ENCODE peak calls at places on chromosome 9, in five cellular contexts. T is neural progenitor cell, J is lung, R is stomach, D is cardiac fibroblast. X is an unnamed sample.

GRCh38 chr9:90466481-90466880 is 176.1 kb downstream of the DIRAS2 start:
- DNase-seq in T (no peak), J (no peak), R (no peak), D (no peak), X (no peak)

GRCh38 chr9:133640160-133640559 is 4.0 kb downstream of the DBH start:
- DNase-seq in T (no peak), J (no peak), R (no peak), D (no peak), X (no peak)

GRCh38 chr9:113274474-113275146 is 762 bp downstream of the CDC26 start:
- DNase-seq in T (peak), J (no peak), R (no peak), D (peak), X (peak)

GRCh38 chr9:100602302-100602930 is 24.5 kb downstream of the CAVIN4 start:
- DNase-seq in T (peak), J (no peak), R (no peak), D (peak), X (peak)

GRCh38 chr9:96875460-96876142 is 21.3 kb upstream of the ZNF782 start:
- DNase-seq in T (peak), J (peak), R (peak), D (peak), X (peak)

GRCh38 chr9:21919377-21920362 is 74.5 kb downstream of the CDKN2A start:
- DNase-seq in T (no peak), J (no peak), R (no peak), D (peak), X (peak)

GRCh38 chr9:37035472-37036236 is 1.6 kb upstream of the PAX5 start:
- DNase-seq in T (peak), J (no peak), R (no peak), D (peak), X (peak)

GRCh38 chr9:101453776-101454570 is 18.4 kb upstream of the ALDOB start:
- DNase-seq in T (no peak), J (no peak), R (no peak), D (peak), X (peak)

GRCh38 chr9:7533376-7534090 is 266.0 kb downstream of the DMAC1 start:
- DNase-seq in T (no peak), J (no peak), R (no peak), D (no peak), X (no peak)

GRCh38 chr9:111828193-111828592 is 33.5 kb upstream of the SHOC1 start:
- DNase-seq in T (no peak), J (no peak), R (no peak), D (peak), X (no peak)

GRCh38 chr9:133587466-133587865 is 21.7 kb downstream of the FAM163B start:
- DNase-seq in T (no peak), J (no peak), R (no peak), D (no peak), X (no peak)

GRCh38 chr9:91995000-91995399 is 45.0 kb upstream of the ROR2 start:
- DNase-seq in T (no peak), J (no peak), R (no peak), D (no peak), X (no peak)

GRCh38 chr9:89953824-89954223 is 349.0 kb downstream of the GADD45G start:
- DNase-seq in T (no peak), J (no peak), R (no peak), D (no peak), X (no peak)

GRCh38 chr9:116416421-116416820 is 262.8 kb downstream of the PAPPA start:
- DNase-seq in T (no peak), J (no peak), R (no peak), D (no peak), X (no peak)

GRCh38 chr9:77532607-77533006 is 115.5 kb downstream of the GNA14 start:
- DNase-seq in T (no peak), J (no peak), R (no peak), D (no peak), X (no peak)

GRCh38 chr9:129619787-129620668 is 873 bp downstream of the C9orf50 start:
- DNase-seq in T (peak), J (no peak), R (no peak), D (no peak), X (no peak)

GRCh38 chr9:8338249-8338721 is 538.7 kb upstream of the DMAC1 start:
- DNase-seq in T (no peak), J (no peak), R (no peak), D (peak), X (peak)

GRCh38 chr9:123568691-123569342 is 212.8 kb downstream of the CRB2 start:
- DNase-seq in T (no peak), J (no peak), R (peak), D (peak), X (peak)

GRCh38 chr9:30932226-30932625 is 1452.2 kb upstream of the ACO1 start:
- DNase-seq in T (no peak), J (no peak), R (no peak), D (peak), X (peak)

GRCh38 chr9:121285835-121286687 is 18.1 kb downstream of the GSN start:
- DNase-seq in T (peak), J (no peak), R (peak), D (peak), X (peak)

GRCh38 chr9:70066874-70067273 is 23.2 kb downstream of the MAMDC2 start:
- DNase-seq in T (no peak), J (no peak), R (no peak), D (no peak), X (no peak)

GRCh38 chr9:130233587-130233945 is 32.0 kb upstream of the HMCN2 start:
- DNase-seq in T (no peak), J (no peak), R (no peak), D (no peak), X (no peak)

GRCh38 chr9:31839273-31839672 is 545.2 kb upstream of the ACO1 start:
- DNase-seq in T (peak), J (no peak), R (no peak), D (no peak), X (peak)

GRCh38 chr9:4152876-4153275 is 147.0 kb downstream of the GLIS3 start:
- DNase-seq in T (no peak), J (no peak), R (no peak), D (no peak), X (no peak)

GRCh38 chr9:124855944-124856773 is 2.9 kb downstream of the WDR38 start:
- DNase-seq in T (peak), J (no peak), R (no peak), D (no peak), X (no peak)

GRCh38 chr9:114738581-114739316 is 56.8 kb upstream of the TEX48 start:
- DNase-seq in T (peak), J (peak), R (peak), D (peak), X (peak)

GRCh38 chr9:91951944-91952520 is 2.0 kb upstream of the ROR2 start:
- DNase-seq in T (no peak), J (no peak), R (no peak), D (peak), X (no peak)

GRCh38 chr9:127311239-127311741 is 46.7 kb downstream of the GARNL3 start:
- DNase-seq in T (peak), J (peak), R (peak), D (peak), X (peak)

GRCh38 chr9:85243921-85244320 is 497.8 kb downstream of the AGTPBP1 start:
- DNase-seq in T (no peak), J (no peak), R (no peak), D (no peak), X (no peak)

GRCh38 chr9:6758418-6759113 is 793 bp downstream of the KDM4C start:
- DNase-seq in T (peak), J (peak), R (peak), D (no peak), X (no peak)

GRCh38 chr9:4080889-4081548 is 218.8 kb downstream of the GLIS3 start:
- DNase-seq in T (peak), J (no peak), R (no peak), D (no peak), X (no peak)

GRCh38 chr9:78234810-78235209 is 1.1 kb upstream of the CEP78 start:
- DNase-seq in T (peak), J (no peak), R (no peak), D (peak), X (peak)

GRCh38 chr9:110030632-110031031 is 177.3 kb downstream of the C9orf152 start:
- DNase-seq in T (no peak), J (no peak), R (no peak), D (peak), X (peak)

GRCh38 chr9:123834218-123834906 is 95.6 kb downstream of the DENND1A start:
- DNase-seq in T (peak), J (no peak), R (no peak), D (peak), X (peak)

GRCh38 chr9:126521089-126521488 is 92.6 kb upstream of the LMX1B start:
- DNase-seq in T (peak), J (no peak), R (no peak), D (no peak), X (no peak)

GRCh38 chr9:23829580-23830458 is 3.8 kb upstream of the ELAVL2 start:
- DNase-seq in T (peak), J (no peak), R (no peak), D (peak), X (peak)

GRCh38 chr9:79944991-79945390 is 373.2 kb downstream of the TLE4 start:
- DNase-seq in T (no peak), J (no peak), R (no peak), D (peak), X (no peak)

DNA sequence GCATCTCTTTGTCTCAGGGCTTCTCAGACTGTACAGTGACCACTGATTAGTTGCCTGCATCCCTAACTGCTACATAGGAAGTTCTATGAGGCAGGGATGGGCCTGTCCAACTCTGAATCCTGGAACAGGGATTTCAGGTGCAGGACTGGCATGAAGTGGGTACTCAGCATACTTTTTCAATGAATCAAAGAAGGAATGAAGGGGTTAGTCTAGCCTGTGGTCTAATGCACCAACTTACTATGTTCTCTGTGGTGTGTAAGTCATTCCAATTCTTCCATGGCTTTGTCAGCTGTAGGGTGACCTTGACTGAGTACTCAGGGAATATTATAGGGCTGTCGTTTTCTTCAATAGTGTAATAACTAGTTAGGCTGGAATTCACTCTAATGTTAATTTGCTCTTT is 8.3 kb downstream of the COL15A1 start:
- DNase-seq in T (no peak), J (no peak), R (no peak), D (no peak), X (no peak)
- TF ChIP-seq CTCF in T (no peak), J (no peak), R (no peak), D (no peak), X (no peak)

DNA sequence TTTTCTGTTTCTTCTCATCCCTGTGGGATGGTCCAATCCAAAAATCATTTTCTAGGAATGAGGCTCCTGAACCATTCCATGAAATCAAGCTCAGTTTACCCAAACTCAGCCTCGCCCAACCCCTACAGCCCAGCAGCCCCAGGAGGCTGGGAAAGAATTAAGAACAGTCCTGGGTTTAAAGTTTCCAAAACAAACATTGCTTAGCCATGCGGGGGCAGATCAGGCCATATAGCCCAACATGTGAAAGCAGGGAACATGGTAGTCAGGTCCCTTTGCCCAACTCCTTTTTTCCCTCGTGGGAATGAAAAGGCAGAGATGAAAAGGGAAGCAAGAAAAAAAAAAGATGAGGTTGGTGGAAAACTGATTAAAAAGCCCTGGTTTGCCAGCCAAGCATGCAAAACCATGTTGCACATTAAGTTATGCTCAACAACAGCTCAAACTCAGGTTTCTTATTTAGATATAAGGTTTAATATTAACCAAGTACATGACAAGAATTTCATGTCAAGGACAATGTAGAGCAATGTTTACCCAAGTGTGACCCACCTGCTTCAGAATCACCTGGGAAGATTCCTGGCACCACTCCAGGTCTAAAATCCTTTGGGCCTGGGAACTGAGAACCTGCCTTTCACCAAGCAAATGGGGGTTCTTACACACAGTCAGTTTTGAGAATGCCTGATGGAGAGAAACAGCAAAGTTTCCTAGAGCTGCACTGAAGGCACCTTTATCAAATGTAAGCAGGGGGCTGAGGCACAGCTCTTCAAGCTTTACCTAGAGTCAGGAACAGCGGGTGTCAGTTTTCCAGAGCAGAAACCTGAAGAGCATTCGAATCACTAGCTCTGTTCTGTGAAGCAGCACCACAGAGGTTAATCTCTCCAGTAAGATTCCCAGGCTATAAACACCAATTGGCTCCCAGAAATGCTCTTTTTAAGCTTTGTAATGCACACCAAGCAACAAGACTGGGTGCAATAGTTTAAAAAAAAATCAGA is 1.7 kb downstream of the FREM1 start:
- DNase-seq in T (peak), J (no peak), R (no peak), D (no peak), X (no peak)
- H3K4me3 ChIP-seq in T (no peak), J (no peak), R (no peak), D (no peak), X (no peak)

GRCh38 chr9:108412755-108413154 is 443.0 kb downstream of the ACTL7B start:
- DNase-seq in T (peak), J (no peak), R (no peak), D (peak), X (no peak)
- TF ChIP-seq CTCF in T (peak), J (no peak), R (no peak), D (peak), X (no peak)

GRCh38 chr9:132164604-132165362 is 2.9 kb downstream of the NTNG2 start:
- DNase-seq in T (peak), J (peak), R (no peak), D (peak), X (no peak)

GRCh38 chr9:132161743-132162187 is at the start of gene NTNG2:
- DNase-seq in T (no peak), J (no peak), R (no peak), D (no peak), X (no peak)

GRCh38 chr9:132163457-132163875 is 1.6 kb downstream of the NTNG2 start:
- DNase-seq in T (peak), J (no peak), R (no peak), D (no peak), X (no peak)

GRCh38 chr9:132162764-132163456 is 1.1 kb downstream of the NTNG2 start:
- DNase-seq in T (peak), J (no peak), R (no peak), D (no peak), X (no peak)

DNA sequence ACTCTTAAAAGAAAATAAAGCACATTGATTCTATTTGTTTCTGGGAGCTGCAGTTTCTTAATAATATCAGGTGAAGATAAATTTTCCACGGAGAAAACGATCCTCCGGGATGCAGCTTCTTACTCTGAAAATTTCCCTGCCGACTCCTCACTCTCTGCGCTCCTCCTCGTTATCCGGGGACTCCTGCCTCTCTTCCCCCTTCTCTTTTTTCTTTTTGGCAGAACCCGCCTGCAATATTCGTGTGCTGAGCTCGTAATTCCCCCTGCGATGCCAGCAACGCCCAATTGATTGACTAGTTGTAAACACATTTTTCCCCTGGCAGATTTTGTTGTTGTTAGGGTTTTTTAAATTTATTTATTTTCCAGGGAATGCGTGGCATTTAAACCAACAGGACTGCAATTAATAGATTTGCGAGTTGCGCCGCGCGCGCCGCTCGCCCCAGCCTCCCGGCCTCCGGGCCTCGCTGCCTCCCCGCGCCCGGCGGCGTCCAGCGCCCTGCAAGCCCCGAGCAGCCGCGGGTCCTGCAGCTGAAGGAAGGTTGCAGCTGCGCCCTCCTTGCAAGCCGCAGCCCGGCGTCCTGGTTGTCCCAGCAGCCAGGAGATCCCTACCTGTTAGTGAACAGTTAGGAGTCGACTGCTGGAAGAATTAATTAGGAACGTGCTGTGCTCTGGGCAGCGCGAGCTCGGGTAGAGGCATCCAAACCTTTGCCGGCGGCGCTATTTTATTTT is 2.2 kb downstream of the NTNG2 start:
- DNase-seq in T (peak), J (no peak), R (no peak), D (no peak), X (no peak)
- H3K4me3 ChIP-seq in T (peak), J (no peak), R (peak), D (no peak), X (no peak)

GRCh38 chr9:136726631-136727191 is 14.3 kb downstream of the DIPK1B start:
- DNase-seq in T (peak), J (no peak), R (no peak), D (peak), X (peak)
- TF ChIP-seq CTCF in T (peak), J (peak), R (no peak), D (peak), X (peak)

DNA sequence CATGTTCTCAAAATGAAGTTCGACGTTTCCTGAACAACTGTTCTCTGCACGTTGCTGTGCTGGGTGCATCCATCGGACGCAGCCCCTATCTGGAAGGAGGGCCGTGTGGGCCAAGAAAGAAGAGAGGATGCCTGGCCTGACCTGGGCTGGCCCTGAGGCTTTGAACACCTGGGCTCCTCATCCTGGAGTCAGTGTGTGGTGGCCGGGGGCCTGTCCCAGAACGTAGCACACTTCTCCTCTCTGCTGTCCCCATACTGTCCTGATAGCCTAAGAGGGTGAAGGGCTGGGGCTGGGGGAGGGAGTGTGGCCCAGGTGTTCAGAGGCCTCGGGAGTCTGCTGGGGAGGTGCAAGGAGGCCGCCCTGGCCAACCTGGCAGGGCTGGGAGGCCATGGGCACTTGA is 21.5 kb downstream of the COL5A1 start:
- DNase-seq in T (no peak), J (no peak), R (no peak), D (no peak), X (no peak)
- H3K4me3 ChIP-seq in T (no peak), J (no peak), R (no peak), D (no peak), X (no peak)

DNA sequence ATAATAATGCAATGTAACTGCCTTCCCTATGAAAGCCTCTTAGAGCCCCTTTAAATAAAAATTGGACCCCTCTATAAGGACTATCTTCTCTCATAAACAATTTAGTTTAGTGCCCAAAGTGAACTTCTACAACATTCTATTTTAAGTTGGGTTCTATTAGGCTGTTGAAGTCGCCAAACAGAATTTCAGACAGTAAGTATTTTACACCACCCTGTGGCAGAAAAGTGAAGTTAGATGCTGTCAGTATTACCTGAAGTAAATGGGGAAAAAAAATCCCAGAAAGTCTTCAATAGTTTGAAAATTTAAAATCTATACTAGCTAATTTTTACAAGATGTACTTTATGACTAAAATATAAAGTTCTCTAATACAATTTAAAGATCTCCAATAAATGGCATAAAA is 29.5 kb downstream of the CAAP1 start:
- DNase-seq in T (peak), J (no peak), R (no peak), D (peak), X (peak)
- TF ChIP-seq CTCF in T (peak), J (no peak), R (no peak), D (peak), X (peak)

GRCh38 chr9:94650924-94651323 is 11.6 kb upstream of the FBP1 start:
- DNase-seq in T (no peak), J (no peak), R (no peak), D (no peak), X (no peak)

GRCh38 chr9:94655739-94656138 is 16.4 kb upstream of the FBP1 start:
- DNase-seq in T (no peak), J (no peak), R (no peak), D (no peak), X (no peak)

GRCh38 chr9:94656976-94657375 is 17.7 kb upstream of the FBP1 start:
- DNase-seq in T (peak), J (no peak), R (no peak), D (no peak), X (no peak)

GRCh38 chr9:94654165-94654894 is 15.0 kb upstream of the FBP1 start:
- DNase-seq in T (no peak), J (no peak), R (no peak), D (no peak), X (no peak)

GRCh38 chr9:94656190-94656589 is 16.9 kb upstream of the FBP1 start:
- DNase-seq in T (peak), J (peak), R (no peak), D (no peak), X (no peak)
- H3K4me3 ChIP-seq in T (peak), J (no peak), R (peak), D (no peak), X (no peak)